ENCODE peak calls at places on chromosome 1, in six cellular contexts. N is HCT116, U is GM12878, O is HepG2, Z is H1, S is K562. B is an unnamed sample.

GRCh38 chr1:83742446-83742845 is 256.5 kb downstream of the TTLL7 start:
- DNase-seq in Z (no peak), U (no peak), N (no peak), S (no peak), O (no peak), B (no peak)

GRCh38 chr1:19484338-19484792 is 974 bp downstream of the CAPZB start:
- DNase-seq in O (no peak), N (no peak), U (no peak), S (no peak), Z (no peak), B (no peak)

GRCh38 chr1:89989791-89990190 is 5.1 kb upstream of the ZNF326 start:
- DNase-seq in S (no peak), N (no peak), Z (no peak), O (peak; percentile 58), U (no peak), B (no peak)

GRCh38 chr1:200072636-200073285 is 45.3 kb downstream of the NR5A2 start:
- DNase-seq in Z (no peak), S (no peak), N (no peak), O (no peak), U (peak; percentile 4), B (no peak)

GRCh38 chr1:221740941-221741363 is 937 bp downstream of the DUSP10 start:
- DNase-seq in Z (no peak), U (no peak), O (no peak), S (no peak), N (no peak), B (no peak)

GRCh38 chr1:201917362-201918033 is 28.8 kb downstream of the SHISA4 start:
- DNase-seq in O (no peak), Z (no peak), S (no peak), U (no peak), N (no peak), B (no peak)

GRCh38 chr1:19312782-19313635 is 883 bp downstream of the SLC66A1 start:
- DNase-seq in N (no peak), Z (no peak), S (peak; percentile 95), O (no peak), U (no peak), B (peak; percentile 17)

GRCh38 chr1:225923381-225923691 is 714 bp downstream of the PYCR2 start:
- DNase-seq in O (peak; percentile 15), S (peak; percentile 45), Z (no peak), N (no peak), U (no peak), B (no peak)

GRCh38 chr1:51345300-51345687 is 14.9 kb upstream of the TTC39A start:
- DNase-seq in S (no peak), U (no peak), Z (no peak), N (no peak), O (no peak), B (no peak)

GRCh38 chr1:26289158-26290059 is 9.5 kb downstream of the SH3BGRL3 start:
- DNase-seq in N (no peak), U (no peak), Z (no peak), O (no peak), S (no peak), B (no peak)

GRCh38 chr1:38418195-38419030 is 371.8 kb upstream of the POU3F1 start:
- DNase-seq in N (no peak), O (no peak), U (no peak), Z (no peak), S (peak; percentile 59), B (no peak)

GRCh38 chr1:155463865-155464264 is 98.7 kb downstream of the ASH1L start:
- DNase-seq in Z (no peak), S (no peak), U (peak; percentile 8), N (no peak), O (no peak), B (no peak)

GRCh38 chr1:213724640-213725536 is 262.9 kb upstream of the PROX1 start:
- DNase-seq in N (no peak), O (peak; percentile 31), S (no peak), U (no peak), Z (no peak), B (no peak)

GRCh38 chr1:229109320-229109761 is 161.6 kb upstream of the RAB4A start:
- DNase-seq in U (no peak), N (no peak), Z (no peak), O (no peak), S (no peak), B (no peak)

GRCh38 chr1:16082283-16083038 is 9.0 kb upstream of the FAM131C start:
- DNase-seq in O (peak; percentile 53), S (peak; percentile 85), N (no peak), U (no peak), Z (peak; percentile 57), B (peak; percentile 56)

GRCh38 chr1:115041654-115042053 is 12.0 kb downstream of the TSHB start:
- DNase-seq in S (no peak), N (peak; percentile 46), O (peak; percentile 59), U (no peak), Z (no peak), B (peak; percentile 4)

GRCh38 chr1:226806988-226807387 is 63.4 kb upstream of the PSEN2 start:
- DNase-seq in O (no peak), S (no peak), U (no peak), N (no peak), Z (no peak), B (peak; percentile 77)

GRCh38 chr1:160682983-160683886 is 28.4 kb downstream of the CD48 start:
- DNase-seq in Z (no peak), S (no peak), N (no peak), U (no peak), O (no peak), B (no peak)

GRCh38 chr1:6262570-6263420 is 1.9 kb upstream of the GPR153 start:
- DNase-seq in O (no peak), S (no peak), Z (no peak), N (no peak), U (no peak), B (no peak)

GRCh38 chr1:6259491-6260362 is 1.2 kb downstream of the GPR153 start:
- DNase-seq in Z (no peak), O (peak; percentile 63), N (peak; percentile 37), S (peak; percentile 92), U (no peak), B (peak; percentile 81)

GRCh38 chr1:6261615-6261995 is 707 bp upstream of the GPR153 start:
- DNase-seq in S (peak; percentile 68), N (no peak), U (no peak), O (no peak), Z (no peak), B (no peak)

GRCh38 chr1:6260433-6260934 is 414 bp downstream of the GPR153 start:
- DNase-seq in N (no peak), O (no peak), U (no peak), Z (no peak), S (peak; percentile 61), B (no peak)

DNA sequence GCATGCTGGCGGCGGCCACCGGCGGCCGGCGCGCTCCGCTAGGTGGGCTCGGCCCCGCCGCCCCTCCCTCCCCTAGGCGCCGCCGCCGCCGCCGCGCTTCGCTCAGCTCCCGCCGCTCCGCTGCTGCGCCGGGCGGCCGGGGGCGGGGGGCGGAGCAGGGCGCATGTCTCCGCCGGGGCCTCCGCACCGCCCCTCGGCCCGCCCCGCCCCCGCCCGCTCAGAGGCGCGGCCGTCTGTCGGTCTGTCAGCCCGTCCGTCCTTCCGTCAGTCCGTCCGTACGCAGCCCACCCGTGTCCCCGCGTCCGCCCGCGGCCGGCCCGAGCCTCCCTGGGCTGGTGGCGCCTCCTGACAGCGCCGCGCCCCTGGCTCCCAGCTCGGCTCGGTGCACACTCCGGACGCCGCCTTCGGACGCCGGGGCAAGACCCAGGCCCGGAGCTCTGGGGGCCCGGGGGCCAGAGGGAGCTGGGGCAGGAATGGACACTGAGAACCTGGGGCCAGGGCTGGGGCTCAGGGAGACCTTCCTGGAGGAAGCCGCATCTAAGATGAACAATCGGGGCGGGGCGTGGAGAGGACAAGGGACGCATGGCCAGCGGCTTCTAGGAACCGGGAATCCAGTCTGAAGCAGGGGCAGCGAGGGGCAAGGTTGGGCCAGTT is at the start of gene GPR153:
- DNase-seq in S (peak; percentile 88), Z (no peak), O (no peak), U (no peak), N (no peak), B (peak; percentile 39)
- TF ChIP-seq JUND in S (no peak), Z (no peak), O (no peak), U (no peak), N (no peak), B (no peak)

GRCh38 chr1:209134001-209134400 is 449.5 kb upstream of the CAMK1G start:
- DNase-seq in N (no peak), O (no peak), S (no peak), Z (no peak), U (peak; percentile 25), B (no peak)

GRCh38 chr1:209132736-209133467 is 450.6 kb upstream of the CAMK1G start:
- DNase-seq in U (no peak), S (no peak), N (no peak), O (no peak), Z (no peak), B (no peak)

DNA sequence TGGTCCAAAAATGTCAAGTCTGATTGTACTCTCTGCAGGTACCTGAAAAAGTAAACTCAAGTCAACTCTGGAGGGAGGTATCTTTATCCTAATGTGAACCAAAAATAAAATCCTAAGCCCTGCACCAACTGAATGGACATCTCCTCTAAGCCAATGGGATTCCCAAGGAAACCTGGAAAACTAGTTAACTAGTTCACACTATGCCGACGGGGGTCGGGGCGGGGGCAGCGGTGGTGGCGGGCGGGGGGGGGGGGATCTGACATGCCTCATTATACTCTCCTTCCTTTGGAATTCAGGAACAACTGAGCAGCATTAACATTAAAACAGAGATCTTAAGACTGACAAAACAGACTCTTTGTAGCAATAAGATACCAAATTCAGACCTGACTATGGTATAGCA is 452.6 kb upstream of the CAMK1G start:
- DNase-seq in N (no peak), U (no peak), S (no peak), O (no peak), Z (no peak), B (no peak)
- TF ChIP-seq JUND in N (no peak), U (no peak), S (no peak), O (no peak), Z (no peak), B (no peak)

DNA sequence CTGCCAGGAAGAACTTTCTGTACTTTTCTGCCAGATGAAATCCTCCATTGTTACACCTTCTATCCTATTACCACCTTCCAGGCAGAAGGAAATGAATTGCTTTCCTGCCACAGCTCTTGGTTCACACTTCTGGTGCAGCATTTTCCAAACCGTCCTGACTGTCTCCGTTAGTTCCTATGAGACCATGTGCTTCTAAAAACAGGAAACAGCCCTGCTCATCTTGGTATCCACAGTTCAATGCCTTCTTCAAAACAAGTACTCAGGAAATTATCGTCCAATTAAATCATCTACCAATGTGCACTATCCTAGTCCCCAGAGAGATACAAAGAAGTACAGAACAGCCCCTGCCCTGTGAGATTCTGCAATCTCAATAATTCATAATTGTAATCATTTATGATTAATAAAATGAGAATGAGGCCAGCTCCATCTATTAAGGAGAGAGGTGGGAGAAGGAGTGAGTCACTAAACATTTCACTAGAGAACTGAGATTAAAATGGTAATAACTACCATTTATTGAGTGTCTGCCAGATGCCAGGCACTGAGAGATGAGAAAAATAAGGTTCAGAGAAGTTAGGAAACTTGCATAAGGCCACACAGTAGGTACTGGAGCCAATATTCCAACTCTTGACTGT is 11.2 kb downstream of the CLEC20A start:
- DNase-seq in U (no peak), O (no peak), Z (no peak), S (no peak), N (no peak), B (no peak)
- TF ChIP-seq JUND in U (no peak), O (no peak), Z (no peak), S (no peak), N (no peak), B (no peak)

DNA sequence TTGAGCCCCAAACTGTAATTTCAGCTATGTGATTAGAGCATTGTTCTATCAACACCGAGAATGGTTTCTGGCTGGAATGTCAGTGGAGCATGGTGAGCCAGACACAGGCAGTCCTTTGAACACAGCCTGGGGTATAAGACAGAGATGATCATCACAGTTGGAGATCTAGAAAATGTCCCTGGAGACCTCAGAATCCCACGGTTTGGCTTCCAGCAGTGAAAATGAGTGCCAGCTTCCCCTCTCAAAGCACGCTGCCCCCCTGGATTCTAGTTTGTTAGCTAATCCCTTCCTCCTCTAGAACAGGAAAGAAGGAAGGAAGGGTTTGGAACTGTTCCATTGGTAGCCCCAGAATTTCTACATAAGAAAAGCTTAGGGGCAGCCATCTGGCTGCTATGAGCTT is 59.9 kb upstream of the JAK1 start:
- DNase-seq in U (no peak), Z (no peak), S (no peak), N (no peak), O (no peak), B (no peak)
- TF ChIP-seq JUND in U (no peak), Z (no peak), S (no peak), N (no peak), O (no peak), B (no peak)